ENCODE peak calls at places on chromosomes 1 and 21, in four cellular contexts. P is GM12878, Z is H1, J is K562. C is an unnamed sample.

GRCh38 chr1:68269637-68270430 is 37.5 kb upstream of the WLS start:
- DNase-seq in P (no peak), Z (no peak), J (no peak), C (no peak)

GRCh38 chr1:151401125-151401788 is 1.9 kb downstream of the PSMB4 start:
- DNase-seq in P (no peak), Z (no peak), J (no peak), C (peak)

GRCh38 chr1:84152649-84153056 is 8.6 kb downstream of the PRKACB start:
- DNase-seq in P (peak), Z (no peak), J (no peak), C (no peak)

GRCh38 chr1:71307451-71307850 is 226.6 kb upstream of the ZRANB2 start:
- DNase-seq in P (no peak), Z (no peak), J (no peak), C (no peak)

GRCh38 chr1:106620521-106620954 is 435.9 kb upstream of the PRMT6 start:
- DNase-seq in P (no peak), Z (no peak), J (no peak), C (no peak)

GRCh38 chr1:115082949-115083348 is 6.4 kb downstream of the TSPAN2 start:
- DNase-seq in P (no peak), Z (no peak), J (no peak), C (no peak)

GRCh38 chr1:223198628-223198965 is 55.5 kb upstream of the TLR5 start:
- DNase-seq in P (no peak), Z (no peak), J (no peak), C (no peak)

GRCh38 chr1:232704694-232705680 is 75.1 kb upstream of the SIPA1L2 start:
- DNase-seq in P (no peak), Z (no peak), J (peak), C (peak)

GRCh38 chr1:234777850-234778214 is 167.9 kb upstream of the IRF2BP2 start:
- DNase-seq in P (no peak), Z (no peak), J (no peak), C (no peak)

GRCh38 chr1:37682334-37682987 is 9.9 kb upstream of the CDCA8 start:
- DNase-seq in P (no peak), Z (no peak), J (peak), C (peak)

GRCh38 chr1:10722803-10723202 is 73.6 kb downstream of the CASZ1 start:
- DNase-seq in P (no peak), Z (no peak), J (no peak), C (no peak)

GRCh38 chr1:222634180-222635013 is 16.5 kb downstream of the MIA3 start:
- DNase-seq in P (no peak), Z (no peak), J (peak), C (peak)

GRCh38 chr21:31218830-31219608 is 125.0 kb downstream of the TIAM1 start:
- DNase-seq in P (no peak), Z (no peak), J (no peak), C (no peak)

GRCh38 chr1:245858683-245859509 is 648.2 kb downstream of the SMYD3 start:
- DNase-seq in P (no peak), Z (no peak), J (no peak), C (no peak)

GRCh38 chr1:245860681-245861552 is 646.2 kb downstream of the SMYD3 start:
- DNase-seq in P (no peak), Z (no peak), J (no peak), C (no peak)

GRCh38 chr1:245858022-245858421 is 649.1 kb downstream of the SMYD3 start:
- DNase-seq in P (no peak), Z (no peak), J (no peak), C (no peak)

GRCh38 chr1:245856944-245857531 is 650.0 kb downstream of the SMYD3 start:
- DNase-seq in P (no peak), Z (no peak), J (no peak), C (peak)

GRCh38 chr1:245859510-245860114 is 647.5 kb downstream of the SMYD3 start:
- DNase-seq in P (no peak), Z (no peak), J (no peak), C (no peak)
- TF ChIP-seq EP300 in P (no peak), Z (no peak), J (no peak), C (no peak)

GRCh38 chr1:924619-925323 is 1.0 kb downstream of the SAMD11 start:
- DNase-seq in P (no peak), Z (no peak), J (peak), C (no peak)
- TF ChIP-seq EZH2 in P (peak), Z (peak), J (peak), C (peak)

DNA sequence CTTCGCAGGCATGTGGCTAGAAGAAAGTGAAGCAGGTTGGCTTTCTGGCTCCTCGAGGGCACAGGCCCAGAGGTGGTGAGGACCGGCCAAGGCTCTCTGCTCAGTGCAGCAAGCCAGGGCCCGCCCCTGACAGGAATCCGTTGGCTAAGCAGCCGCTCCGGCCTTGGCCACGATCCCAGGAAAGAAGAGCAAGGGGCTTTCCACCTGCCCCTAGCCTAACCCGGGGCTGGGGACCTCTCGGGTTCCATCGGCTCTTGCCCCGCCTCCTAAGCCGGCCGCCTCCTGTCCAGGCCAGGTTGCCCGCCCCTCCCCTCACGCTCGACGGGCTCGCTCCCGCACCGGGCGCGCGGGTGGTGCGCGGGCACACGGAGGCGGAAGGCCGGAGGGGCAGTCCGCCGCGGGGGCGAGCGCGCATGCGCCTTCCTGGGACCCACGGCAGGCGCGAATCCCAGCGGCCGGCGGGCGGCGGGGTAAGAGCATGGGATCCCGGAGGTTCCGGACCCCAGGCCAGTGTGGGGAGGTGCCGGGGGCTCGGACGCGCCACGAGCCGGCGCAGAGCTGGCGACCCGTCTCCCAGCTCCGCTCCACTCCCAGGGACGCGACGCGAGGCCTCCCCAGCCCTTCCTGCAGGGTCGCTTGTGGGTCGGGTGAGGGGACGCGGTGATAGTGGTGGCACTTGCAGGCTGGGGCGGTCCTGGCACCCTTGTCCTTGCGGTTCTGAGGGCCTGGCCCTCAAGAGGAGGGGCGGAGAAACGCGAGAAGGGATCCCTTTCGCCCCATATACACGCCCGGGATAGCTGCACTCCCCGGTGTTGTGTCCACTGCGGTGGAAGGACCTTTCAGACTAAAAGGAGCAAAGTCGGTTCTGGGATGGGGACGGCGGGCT is at the start of gene ALG6:
- DNase-seq in P (peak), Z (peak), J (peak), C (peak)
- TF ChIP-seq EP300 in P (no peak), Z (no peak), J (no peak), C (no peak)

DNA sequence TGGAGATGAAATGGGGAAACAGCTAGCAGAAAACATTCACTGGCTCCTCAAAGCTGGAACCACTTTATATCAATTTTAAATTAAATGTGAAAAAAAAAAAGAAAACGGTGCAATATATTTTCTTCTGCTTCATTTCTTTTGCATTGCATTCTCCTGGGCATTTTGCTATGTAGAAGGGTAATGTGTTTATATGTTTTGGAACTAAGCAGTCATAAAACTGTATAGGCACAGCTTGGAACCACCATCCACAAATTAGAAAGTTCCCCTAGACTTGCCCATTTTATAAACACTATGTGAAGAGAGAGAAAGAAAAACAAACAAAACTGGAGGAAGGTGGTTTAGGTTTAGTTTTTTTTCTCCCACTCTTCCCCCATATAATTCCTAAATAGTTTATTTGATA is 1054.7 kb downstream of the TTLL7 start:
- DNase-seq in P (no peak), Z (no peak), J (no peak), C (no peak)
- TF ChIP-seq EZH2 in P (no peak), Z (no peak), J (no peak), C (no peak)

DNA sequence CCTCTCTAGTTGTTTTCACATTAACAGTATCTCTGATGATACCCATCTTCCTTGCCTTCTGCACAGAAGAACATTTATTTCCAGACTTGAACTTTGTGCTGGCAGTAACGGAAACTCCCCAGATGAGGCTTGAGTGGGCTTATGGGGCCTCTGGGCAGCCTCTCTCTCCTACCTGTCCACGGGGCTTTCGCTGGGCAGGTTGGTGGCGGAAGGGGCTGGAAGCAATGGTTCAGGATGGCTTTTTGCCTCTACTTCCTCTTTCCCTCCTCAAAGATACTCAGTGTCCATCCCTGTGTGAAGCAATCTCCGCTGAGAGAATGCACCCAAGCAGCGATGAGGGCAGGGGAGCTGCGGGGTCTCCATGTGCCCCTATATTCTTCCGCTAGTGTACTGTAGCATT is 348.2 kb downstream of the HLX start:
- DNase-seq in P (no peak), Z (no peak), J (no peak), C (no peak)
- TF ChIP-seq EP300 in P (no peak), Z (no peak), J (no peak), C (no peak)

DNA sequence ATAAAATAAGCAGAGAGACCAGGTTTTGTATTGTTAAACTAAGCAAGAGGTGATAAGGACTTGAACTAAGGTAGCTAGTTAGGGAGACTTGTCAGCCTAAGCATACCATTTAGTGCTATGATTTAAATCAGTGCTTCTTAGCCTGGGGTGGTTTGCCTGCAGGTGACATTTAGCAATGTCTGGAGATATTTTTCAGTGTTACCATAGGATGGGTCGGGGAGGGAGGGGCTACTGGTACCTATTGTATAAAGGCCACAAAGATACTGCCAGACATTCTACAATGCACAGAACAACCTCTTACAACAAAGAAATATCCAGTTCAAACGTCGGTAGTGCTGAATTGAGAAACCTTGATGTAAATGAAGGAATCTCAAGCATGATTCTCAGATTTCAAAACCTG is 3.3 kb downstream of the ATP5PB start:
- DNase-seq in P (no peak), Z (no peak), J (no peak), C (no peak)
- TF ChIP-seq EZH2 in P (no peak), Z (no peak), J (no peak), C (no peak)

GRCh38 chr1:58618303-58618702 is 41.3 kb upstream of the TACSTD2 start:
- DNase-seq in P (no peak), Z (no peak), J (no peak), C (no peak)
- TF ChIP-seq EP300 in P (no peak), Z (no peak), J (no peak), C (no peak)

DNA sequence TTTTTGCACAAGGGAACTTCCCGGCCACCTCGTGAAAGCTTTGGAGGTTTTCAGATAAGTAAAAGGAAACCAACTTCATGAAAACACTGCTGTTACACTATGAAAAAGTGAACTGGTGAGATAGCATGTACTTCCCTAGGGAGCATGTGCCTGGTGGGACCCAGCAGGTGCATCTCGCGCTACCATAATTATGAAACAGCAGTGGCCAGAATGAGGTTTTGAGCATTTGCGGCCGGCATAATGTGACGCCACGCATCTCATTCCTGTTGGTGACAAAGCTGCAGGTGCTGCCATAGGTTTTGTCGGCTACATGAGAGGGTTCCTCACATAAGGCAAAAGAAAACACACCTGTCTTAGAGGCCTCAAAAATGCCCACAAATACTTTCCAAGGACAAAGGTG is 1.7 kb downstream of the KRTAP10-3 start:
- DNase-seq in P (no peak), Z (no peak), J (no peak), C (no peak)
- TF ChIP-seq EZH2 in P (no peak), Z (no peak), J (peak), C (no peak)

DNA sequence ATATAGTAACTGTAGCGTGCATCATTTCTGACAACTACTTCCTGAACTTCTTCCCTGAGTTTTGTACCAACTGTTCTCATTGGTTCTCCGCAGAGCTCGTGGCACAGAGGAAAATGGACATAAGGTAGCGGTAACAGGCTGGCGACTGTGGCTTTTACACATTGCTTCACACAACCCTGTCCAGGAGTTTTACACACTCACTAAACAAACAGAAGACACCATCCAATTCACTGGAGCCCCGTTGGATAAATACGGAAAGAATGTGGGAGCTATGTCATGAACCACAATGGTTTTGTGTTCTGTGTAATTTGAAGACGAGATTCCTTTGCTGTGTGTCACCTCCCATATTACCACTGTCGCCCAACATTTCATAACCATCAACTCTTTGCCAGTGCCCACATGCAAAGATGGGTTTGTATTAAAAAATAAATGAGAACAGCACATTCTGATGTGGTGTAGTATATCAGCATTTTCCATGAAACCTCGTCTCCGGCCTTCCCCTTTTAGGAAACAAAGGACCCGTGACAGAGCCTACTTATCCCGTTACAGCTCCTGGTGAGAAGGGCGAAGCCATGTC is 47.3 kb upstream of the ENAH start:
- DNase-seq in P (no peak), Z (no peak), J (no peak), C (peak)
- TF ChIP-seq EP300 in P (no peak), Z (no peak), J (no peak), C (peak)

DNA sequence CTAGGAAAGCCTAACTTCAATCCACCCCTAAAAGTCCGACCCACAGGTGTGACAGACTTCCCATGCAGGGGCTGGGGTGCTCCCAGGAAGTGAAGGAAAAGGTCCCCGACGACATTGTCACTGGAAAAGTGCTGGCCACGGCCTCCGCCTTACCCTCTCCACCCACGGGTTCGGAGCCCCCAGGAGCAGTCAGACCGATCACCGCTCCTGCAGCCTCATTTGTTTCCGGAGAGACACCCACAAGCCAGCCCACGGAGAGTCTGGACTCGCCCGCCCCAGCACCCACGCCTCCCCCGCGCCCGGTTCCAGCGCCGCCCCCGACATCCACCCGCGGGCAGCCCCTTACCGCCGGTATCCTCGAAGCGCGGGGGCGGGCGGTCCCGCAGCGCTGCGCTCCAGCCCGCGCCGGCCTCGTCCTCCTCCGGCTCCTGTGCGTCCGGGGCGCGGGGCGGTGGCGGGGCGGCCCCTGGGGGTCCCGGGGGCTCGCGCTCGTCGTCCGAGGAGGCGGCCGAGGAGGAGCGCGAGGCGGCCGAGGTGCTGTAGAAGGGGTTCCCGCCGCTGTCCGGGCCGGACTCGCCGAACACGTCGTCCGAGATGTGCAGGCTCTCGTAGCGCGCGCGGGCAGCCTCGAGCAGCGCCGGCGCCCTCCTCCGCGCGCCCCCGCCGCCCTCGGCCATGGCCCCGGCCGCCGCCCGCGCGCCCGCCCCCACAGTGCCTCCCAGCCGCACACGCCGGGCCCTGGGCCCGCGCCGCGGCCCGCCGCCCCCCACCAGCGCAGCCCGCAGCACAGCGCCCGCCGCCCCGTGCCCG is 675 bp downstream of the PGBD5 start:
- DNase-seq in P (no peak), Z (no peak), J (no peak), C (no peak)
- TF ChIP-seq EZH2 in P (no peak), Z (no peak), J (no peak), C (no peak)

C was measured in HepG2.